ENCODE peak calls at places on chromosomes 13 and 19, in nine cellular contexts. A, I, F, Q, R, N, W, P and K are unnamed samples. For H3K4me1, the result is how much of the 10 kb centered on the place peaks cover.

GRCh38 chr13:68927387-68928026 is 1180.1 kb upstream of the ATXN8OS start:
- DNase-seq in A (no peak), I (peak), F (no peak), Q (no peak), R (no peak), N (no peak), W (no peak), P (no peak), K (peak)

GRCh38 chr19:56377105-56377924 is 16.0 kb downstream of the ZNF582 start:
- DNase-seq in A (no peak), I (no peak), F (no peak), Q (no peak), R (no peak), N (no peak), W (no peak), P (no peak), K (no peak)

GRCh38 chr19:10543420-10544241 is at the start of gene ATG4D:
- DNase-seq in A (peak), I (peak), F (no peak), Q (peak), R (peak), N (peak), W (no peak), P (peak), K (no peak)

GRCh38 chr19:57161985-57162544 is 5.2 kb downstream of the DUXA start:
- DNase-seq in A (no peak), I (no peak), F (no peak), Q (no peak), R (no peak), N (no peak), W (no peak), P (no peak), K (no peak)

GRCh38 chr13:98141938-98142426 is 912 bp upstream of the FARP1 start:
- DNase-seq in A (peak), I (no peak), F (no peak), Q (no peak), R (no peak), N (no peak), W (no peak), P (no peak), K (no peak)

GRCh38 chr19:13243971-13244370 is 93.8 kb downstream of the IER2 start:
- DNase-seq in A (no peak), I (no peak), F (no peak), Q (no peak), R (no peak), N (no peak), W (no peak), P (no peak), K (no peak)

GRCh38 chr19:28963481-28964245 is 249.3 kb downstream of the UQCRFS1 start:
- DNase-seq in A (no peak), I (no peak), F (no peak), Q (no peak), R (peak), N (no peak), W (no peak), P (no peak), K (no peak)

GRCh38 chr19:7963566-7963965 is 20.1 kb upstream of the TIMM44 start:
- DNase-seq in A (no peak), I (no peak), F (no peak), Q (no peak), R (no peak), N (no peak), W (no peak), P (no peak), K (no peak)

GRCh38 chr19:4742717-4743646 is 19.3 kb upstream of the DPP9 start:
- DNase-seq in A (no peak), I (no peak), F (no peak), Q (no peak), R (no peak), N (no peak), W (no peak), P (no peak), K (no peak)

GRCh38 chr19:39941615-39942507 is 7.4 kb upstream of the FCGBP start:
- DNase-seq in A (no peak), I (no peak), F (no peak), Q (no peak), R (peak), N (peak), W (no peak), P (peak), K (no peak)

GRCh38 chr19:5145521-5146511 is 176.9 kb downstream of the KDM4B start:
- DNase-seq in A (peak), I (no peak), F (no peak), Q (peak), R (no peak), N (no peak), W (no peak), P (no peak), K (no peak)

GRCh38 chr13:98570929-98571372 is 6.0 kb downstream of the STK24 start:
- DNase-seq in A (no peak), I (peak), F (no peak), Q (no peak), R (no peak), N (no peak), W (no peak), P (peak), K (no peak)

GRCh38 chr13:22789027-22789593 is 391.7 kb upstream of the SGCG start:
- DNase-seq in A (no peak), I (peak), F (no peak), Q (no peak), R (no peak), N (no peak), W (no peak), P (no peak), K (no peak)

GRCh38 chr13:78182813-78183212 is 264.2 kb upstream of the EDNRB start:
- DNase-seq in A (no peak), I (no peak), F (no peak), Q (no peak), R (no peak), N (no peak), W (no peak), P (no peak), K (no peak)

GRCh38 chr13:101514100-101514499 is 61.6 kb downstream of the ITGBL1 start:
- DNase-seq in A (no peak), I (no peak), F (no peak), Q (no peak), R (no peak), N (no peak), W (no peak), P (no peak), K (no peak)

GRCh38 chr13:101511766-101512165 is 59.3 kb downstream of the ITGBL1 start:
- DNase-seq in A (no peak), I (no peak), F (no peak), Q (no peak), R (no peak), N (no peak), W (no peak), P (no peak), K (no peak)

GRCh38 chr13:101514695-101515275 is 62.3 kb downstream of the ITGBL1 start:
- DNase-seq in A (no peak), I (peak), F (no peak), Q (no peak), R (peak), N (no peak), W (no peak), P (peak), K (peak)

GRCh38 chr13:101511161-101511560 is 58.7 kb downstream of the ITGBL1 start:
- DNase-seq in A (no peak), I (no peak), F (no peak), Q (no peak), R (no peak), N (no peak), W (no peak), P (no peak), K (no peak)

DNA sequence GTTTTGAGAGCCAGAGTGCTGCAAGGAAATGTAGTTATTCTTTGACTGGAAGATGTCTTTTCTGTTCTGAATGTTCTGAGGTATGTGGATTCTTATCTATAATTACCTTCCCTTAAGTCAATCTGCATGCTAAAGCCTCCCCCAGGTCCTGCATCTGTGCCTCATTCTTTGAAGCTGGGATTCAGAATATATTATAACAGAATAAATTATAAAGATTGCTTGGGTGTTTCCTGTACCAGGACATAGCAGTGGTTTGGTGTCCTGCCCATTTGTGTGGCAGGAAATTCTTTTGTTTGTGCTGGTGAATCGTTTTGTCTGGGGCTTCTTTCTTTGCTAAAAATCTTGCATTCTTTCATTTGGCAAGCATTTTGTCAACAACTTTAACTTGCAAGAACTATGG is 60.2 kb downstream of the ITGBL1 start:
- DNase-seq in A (no peak), I (no peak), F (no peak), Q (no peak), R (no peak), N (no peak), W (no peak), P (no peak), K (no peak)
- H3K27ac ChIP-seq in A (no peak), I (no peak), F (no peak), Q (no peak), R (no peak), N (no peak), W (no peak), P (no peak), K (no peak)

GRCh38 chr19:44754743-44755066 is 6.2 kb downstream of the BCL3 start:
- DNase-seq in A (no peak), I (no peak), F (no peak), Q (no peak), R (no peak), N (no peak), W (no peak), P (no peak), K (no peak)
- H3K4me3 ChIP-seq in A (peak), I (peak), F (peak), Q (peak), R (no peak), N (peak), W (peak), P (peak), K (peak)

DNA sequence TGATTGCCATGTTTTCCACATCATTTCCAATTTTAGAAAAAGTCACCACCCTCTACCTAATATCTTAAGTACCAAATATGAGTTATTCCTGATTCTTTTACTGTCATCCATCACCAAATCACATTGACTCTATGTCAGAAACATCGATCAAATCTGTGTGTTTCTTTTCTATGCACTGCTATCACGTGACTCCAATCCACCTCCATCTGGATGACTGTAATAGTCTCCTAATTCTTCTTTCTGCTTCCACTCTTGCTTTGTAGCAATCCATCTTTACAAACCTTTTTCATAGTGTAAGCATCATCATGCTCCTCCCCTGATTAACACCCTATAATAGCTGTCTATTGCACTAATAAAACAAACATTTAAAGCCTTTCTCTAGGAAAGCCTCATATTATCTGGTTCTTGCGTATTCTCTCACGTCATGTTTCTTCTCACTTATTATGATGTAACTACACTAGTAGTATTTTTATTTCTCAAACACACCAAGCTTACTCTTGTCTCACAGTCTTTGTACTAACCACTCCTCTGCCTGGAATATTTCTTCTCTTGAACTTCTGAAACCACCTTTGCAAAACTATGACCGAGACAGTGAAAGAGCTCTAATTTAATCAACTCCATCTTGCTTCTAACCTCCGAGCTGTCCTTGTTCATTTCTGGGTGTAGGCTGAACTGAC is 10.7 kb upstream of the FPR3 start:
- DNase-seq in A (no peak), I (no peak), F (no peak), Q (no peak), R (no peak), N (no peak), W (no peak), P (no peak), K (no peak)
- H3K4me1 ChIP-seq in A (under half), I (under half), F (under half), Q (under half), R (under half), N (under half), W (under half), P (under half), K (under half)

DNA sequence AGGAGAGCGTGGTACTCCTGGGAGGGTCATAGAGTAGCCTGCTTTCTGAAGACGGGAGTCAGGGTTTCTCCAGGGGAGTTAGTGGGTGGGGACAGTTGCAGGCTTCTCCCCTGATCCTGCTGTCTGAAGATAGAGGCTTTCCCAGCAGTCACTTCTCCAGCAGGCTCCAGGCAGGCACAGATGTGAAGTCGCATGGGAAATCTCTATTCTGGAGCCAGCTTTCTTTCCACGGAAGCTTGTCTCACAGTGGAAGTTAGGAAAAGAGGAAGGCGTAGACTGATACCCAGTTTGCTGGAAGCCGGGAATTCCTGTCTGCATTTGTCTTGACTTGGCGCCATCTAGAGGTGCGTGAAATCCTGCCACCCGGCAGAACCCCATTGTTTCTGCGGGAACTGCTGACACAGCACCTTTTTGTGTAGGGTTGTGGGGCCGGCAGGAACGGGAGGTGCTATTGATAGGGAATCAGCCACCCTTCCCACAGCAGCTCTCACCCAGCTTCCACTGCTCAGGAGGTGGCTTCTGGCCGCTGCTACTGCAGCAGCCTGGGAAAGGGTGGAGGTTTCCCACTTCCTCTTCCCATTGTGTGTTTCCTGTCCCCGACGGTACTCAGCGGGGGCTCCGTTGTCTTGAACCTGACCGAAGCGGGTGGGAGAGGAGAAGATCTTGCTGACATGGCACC is 28.5 kb upstream of the NPAS1 start:
- DNase-seq in A (peak), I (peak), F (no peak), Q (peak), R (peak), N (peak), W (peak), P (peak), K (peak)
- H3K27ac ChIP-seq in A (peak), I (no peak), F (peak), Q (peak), R (no peak), N (no peak), W (peak), P (no peak), K (no peak)

DNA sequence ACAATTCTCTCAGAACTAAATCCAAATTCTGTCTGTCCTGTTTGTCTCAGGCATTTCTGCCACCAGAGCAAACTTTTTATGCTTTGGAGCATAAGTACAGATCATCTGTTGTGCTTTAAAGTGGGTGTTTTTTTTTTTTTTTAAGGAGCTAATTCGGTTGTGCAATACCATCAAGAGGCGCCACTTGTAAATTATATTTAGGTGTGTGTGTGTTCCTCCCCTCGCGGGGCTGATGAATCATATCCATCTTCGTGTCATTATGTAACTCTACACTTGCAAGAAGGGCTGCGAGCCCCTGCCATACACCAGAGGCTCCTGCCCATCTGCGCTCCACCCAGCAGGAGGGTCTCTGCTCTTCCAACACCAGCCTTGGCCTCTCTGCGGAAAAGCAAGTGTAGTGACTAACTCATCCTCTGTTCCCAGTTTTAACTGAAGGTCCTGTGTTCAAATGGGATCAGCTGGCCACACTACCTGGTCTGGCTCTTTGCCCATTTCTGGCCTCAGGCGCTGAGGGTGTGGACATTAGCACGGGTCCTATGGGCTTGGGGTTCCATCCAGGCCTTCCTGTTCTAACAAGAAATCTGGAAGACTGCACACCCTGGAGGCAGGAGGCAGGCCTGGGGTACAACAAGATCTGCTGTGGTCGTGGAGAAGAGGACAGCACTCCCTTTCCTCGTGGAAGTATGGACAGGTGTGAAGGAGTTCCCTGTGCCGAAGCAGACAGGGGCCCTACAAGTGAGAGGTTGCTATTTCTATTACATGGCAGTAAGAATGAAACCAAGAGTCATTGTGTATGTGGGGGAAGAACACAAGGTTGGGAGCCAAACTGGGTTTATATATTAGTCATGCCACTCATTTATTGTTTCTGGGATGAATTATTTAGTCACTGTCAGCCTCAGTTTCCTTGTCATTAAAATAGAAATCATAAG is 96.1 kb upstream of the MBNL2 start:
- DNase-seq in A (peak), I (no peak), F (no peak), Q (no peak), R (peak), N (no peak), W (no peak), P (no peak), K (no peak)
- H3K4me3 ChIP-seq in A (peak), I (peak), F (no peak), Q (no peak), R (no peak), N (no peak), W (no peak), P (no peak), K (no peak)

GRCh38 chr13:21047087-21047486 is 14.3 kb downstream of the LATS2 start:
- DNase-seq in A (peak), I (no peak), F (no peak), Q (no peak), R (no peak), N (no peak), W (no peak), P (no peak), K (no peak)
- H3K4me1 ChIP-seq in A (half or more), I (under half), F (half or more), Q (under half), R (under half), N (under half), W (half or more), P (under half), K (under half)

GRCh38 chr13:113448885-113449692 is 4.2 kb downstream of the ADPRHL1 start:
- DNase-seq in A (peak), I (peak), F (no peak), Q (peak), R (no peak), N (peak), W (no peak), P (peak), K (no peak)
- H3K27ac ChIP-seq in A (peak), I (peak), F (no peak), Q (peak), R (no peak), N (no peak), W (peak), P (peak), K (no peak)

DNA sequence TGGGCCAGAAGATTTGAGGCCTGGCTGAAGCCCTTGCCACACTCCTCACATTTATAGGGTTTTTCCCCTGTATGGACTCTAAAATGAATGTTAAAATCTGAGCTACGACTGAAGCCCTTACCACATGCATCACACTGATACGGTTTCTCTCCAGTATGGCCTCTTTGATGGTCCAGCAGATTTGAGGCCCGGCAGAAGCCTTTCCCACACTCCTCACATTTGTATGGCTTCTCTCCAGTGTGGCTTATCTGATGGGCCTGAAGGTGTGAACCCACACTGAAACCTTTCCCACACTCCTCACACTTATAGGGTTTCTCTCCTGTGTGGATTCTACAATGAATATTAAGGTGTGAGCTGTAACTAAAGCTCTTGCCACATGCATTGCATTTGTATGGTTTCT is 21.0 kb downstream of the ZNF45 start:
- DNase-seq in A (no peak), I (no peak), F (no peak), Q (no peak), R (no peak), N (no peak), W (no peak), P (no peak), K (no peak)
- H3K4me3 ChIP-seq in A (no peak), I (no peak), F (no peak), Q (no peak), R (no peak), N (no peak), W (no peak), P (peak), K (no peak)